ENCODE peak calls at places on chromosomes 7 and 10, in five cellular contexts. One of them, this sample, is unnamed.

GRCh38 chr7:139043823-139044812 is 8.3 kb upstream of the ZC3HAV1L start:
- DNase-seq in A549: no peak
- DNase-seq in tibial nerve: no peak
- DNase-seq in stomach: peak; percentile 55
- DNase-seq in right lobe of liver: no peak
- DNase-seq in this sample: no peak

GRCh38 chr7:107803009-107803581 is at the start of gene SLC26A3:
- DNase-seq in A549: no peak
- DNase-seq in tibial nerve: no peak
- DNase-seq in stomach: no peak
- DNase-seq in right lobe of liver: no peak
- DNase-seq in this sample: no peak

GRCh38 chr7:75958802-75959543 is 35.4 kb downstream of the TMEM120A start:
- DNase-seq in A549: no peak
- DNase-seq in tibial nerve: no peak
- DNase-seq in stomach: no peak
- DNase-seq in right lobe of liver: no peak
- DNase-seq in this sample: no peak

GRCh38 chr10:38600146-38600545 is 506.0 kb downstream of the ZNF37A start:
- DNase-seq in A549: no peak
- DNase-seq in tibial nerve: no peak
- DNase-seq in stomach: no peak
- DNase-seq in right lobe of liver: no peak
- DNase-seq in this sample: no peak

GRCh38 chr10:31031666-31032514 is at the start of gene ZNF438:
- DNase-seq in A549: peak; percentile 73
- DNase-seq in tibial nerve: peak; percentile 93
- DNase-seq in stomach: peak; percentile 96
- DNase-seq in right lobe of liver: peak; percentile 98
- DNase-seq in this sample: peak; percentile 96

GRCh38 chr10:89351402-89352038 is 23.7 kb downstream of the IFIT3 start:
- DNase-seq in A549: no peak
- DNase-seq in tibial nerve: no peak
- DNase-seq in stomach: no peak
- DNase-seq in right lobe of liver: no peak
- DNase-seq in this sample: no peak

GRCh38 chr7:14835399-14835798 is 67.2 kb downstream of the DGKB start:
- DNase-seq in A549: no peak
- DNase-seq in tibial nerve: no peak
- DNase-seq in stomach: no peak
- DNase-seq in right lobe of liver: no peak
- DNase-seq in this sample: peak; percentile 27

GRCh38 chr7:38232475-38233366 is 40.7 kb downstream of the TARP start:
- DNase-seq in A549: no peak
- DNase-seq in tibial nerve: no peak
- DNase-seq in stomach: peak; percentile 40
- DNase-seq in right lobe of liver: no peak
- DNase-seq in this sample: no peak

GRCh38 chr7:157405914-157406810 is 69.4 kb downstream of the DNAJB6 start:
- DNase-seq in A549: no peak
- DNase-seq in tibial nerve: no peak
- DNase-seq in stomach: no peak
- DNase-seq in right lobe of liver: no peak
- DNase-seq in this sample: peak; percentile 76

GRCh38 chr10:113518415-113518814 is 34.4 kb upstream of the HABP2 start:
- DNase-seq in A549: no peak
- DNase-seq in tibial nerve: no peak
- DNase-seq in stomach: no peak
- DNase-seq in right lobe of liver: no peak
- DNase-seq in this sample: no peak

GRCh38 chr7:106890952-106891351 is 25.9 kb downstream of the PIK3CG start:
- DNase-seq in A549: no peak
- DNase-seq in tibial nerve: no peak
- DNase-seq in stomach: no peak
- DNase-seq in right lobe of liver: no peak
- DNase-seq in this sample: no peak

GRCh38 chr7:157444011-157444842 is 107.4 kb downstream of the DNAJB6 start:
- DNase-seq in A549: no peak
- DNase-seq in tibial nerve: no peak
- DNase-seq in stomach: no peak
- DNase-seq in right lobe of liver: no peak
- DNase-seq in this sample: no peak

DNA sequence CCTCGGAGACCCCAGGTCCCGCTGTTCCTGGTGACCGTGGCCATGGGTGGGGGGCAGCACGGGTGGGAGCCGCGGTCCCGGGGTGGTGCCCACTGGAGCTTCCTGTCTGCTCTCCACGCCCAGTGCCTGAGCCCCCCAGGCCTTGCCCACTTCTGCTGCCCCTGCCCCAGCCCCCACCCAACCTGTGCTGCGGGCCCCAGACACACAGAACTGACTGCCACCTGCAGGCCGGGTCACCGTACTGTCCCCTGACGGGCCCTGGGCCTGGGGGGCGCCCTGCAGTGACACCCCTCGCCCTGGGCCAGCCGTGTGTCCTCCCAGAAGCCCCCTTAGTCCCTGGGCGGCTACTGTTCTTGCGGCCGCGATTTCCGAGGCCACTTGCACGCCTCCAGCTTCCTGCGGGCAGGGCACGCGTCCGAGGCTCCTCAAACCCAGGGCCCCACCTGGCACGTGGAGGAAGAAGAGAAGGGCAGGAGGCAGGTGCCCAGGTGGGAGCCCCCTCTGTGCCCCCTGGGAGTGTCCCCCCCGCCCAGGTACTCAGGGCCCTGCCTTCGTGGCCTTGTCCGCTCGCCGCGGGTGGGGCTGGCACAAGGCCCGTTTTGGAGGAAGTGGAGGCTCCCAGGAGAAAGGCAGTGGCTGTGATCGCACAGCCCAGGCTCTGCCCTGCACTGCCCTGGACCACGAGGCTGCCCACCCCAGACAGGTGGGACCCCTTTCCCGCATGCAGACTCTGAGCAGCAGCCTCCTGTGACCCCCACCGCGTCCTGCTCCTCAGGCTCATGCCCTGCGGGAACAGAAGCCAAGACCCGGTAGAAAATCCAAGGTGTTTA is 10.4 kb downstream of the TMEM184A start:
- DNase-seq in A549: no peak
- DNase-seq in tibial nerve: no peak
- DNase-seq in stomach: no peak
- DNase-seq in right lobe of liver: peak; percentile 52
- DNase-seq in this sample: no peak
- H3K4me3 ChIP-seq in A549: no peak overlapping the region
- H3K4me3 ChIP-seq in tibial nerve: no peak overlapping the region
- H3K4me3 ChIP-seq in stomach: no peak overlapping the region
- H3K4me3 ChIP-seq in right lobe of liver: no peak overlapping the region
- H3K4me3 ChIP-seq in this sample: no peak overlapping the region

GRCh38 chr7:2632717-2633537 is 1.1 kb downstream of the TTYH3 start:
- DNase-seq in A549: peak; percentile 57
- DNase-seq in tibial nerve: peak; percentile 37
- DNase-seq in stomach: peak; percentile 52
- DNase-seq in right lobe of liver: peak; percentile 77
- DNase-seq in this sample: peak; percentile 23

GRCh38 chr7:2633538-2634264 is 1.9 kb downstream of the TTYH3 start:
- DNase-seq in A549: peak; percentile 64
- DNase-seq in tibial nerve: no peak
- DNase-seq in stomach: no peak
- DNase-seq in right lobe of liver: no peak
- DNase-seq in this sample: no peak

GRCh38 chr7:2629740-2630681 is 1.8 kb upstream of the TTYH3 start:
- DNase-seq in A549: no peak
- DNase-seq in tibial nerve: no peak
- DNase-seq in stomach: peak; percentile 57
- DNase-seq in right lobe of liver: peak; percentile 94
- DNase-seq in this sample: peak; percentile 77

GRCh38 chr7:2634265-2635145 is 2.7 kb downstream of the TTYH3 start:
- DNase-seq in A549: no peak
- DNase-seq in tibial nerve: no peak
- DNase-seq in stomach: no peak
- DNase-seq in right lobe of liver: no peak
- DNase-seq in this sample: no peak

GRCh38 chr7:2631924-2632716 is at the start of gene TTYH3:
- DNase-seq in A549: peak; percentile 56
- DNase-seq in tibial nerve: no peak
- DNase-seq in stomach: no peak
- DNase-seq in right lobe of liver: no peak
- DNase-seq in this sample: no peak
- TF ChIP-seq POLR2A in A549: peak; percentile 19
- TF ChIP-seq POLR2A in tibial nerve: peak; percentile 31
- TF ChIP-seq POLR2A in stomach: no peak
- TF ChIP-seq POLR2A in right lobe of liver: peak; percentile 83
- TF ChIP-seq POLR2A in this sample: no peak

GRCh38 chr10:122124342-122124741 is 135.4 kb downstream of the TACC2 start:
- DNase-seq in A549: no peak
- DNase-seq in tibial nerve: no peak
- DNase-seq in stomach: no peak
- DNase-seq in right lobe of liver: no peak
- DNase-seq in this sample: no peak

GRCh38 chr10:122127943-122128342 is 139.0 kb downstream of the TACC2 start:
- DNase-seq in A549: no peak
- DNase-seq in tibial nerve: no peak
- DNase-seq in stomach: no peak
- DNase-seq in right lobe of liver: no peak
- DNase-seq in this sample: peak; percentile 89

GRCh38 chr10:122124808-122125207 is 135.8 kb downstream of the TACC2 start:
- DNase-seq in A549: no peak
- DNase-seq in tibial nerve: no peak
- DNase-seq in stomach: no peak
- DNase-seq in right lobe of liver: no peak
- DNase-seq in this sample: no peak

GRCh38 chr10:122128357-122128756 is 139.4 kb downstream of the TACC2 start:
- DNase-seq in A549: no peak
- DNase-seq in tibial nerve: peak; percentile 69
- DNase-seq in stomach: peak; percentile 44
- DNase-seq in right lobe of liver: no peak
- DNase-seq in this sample: no peak

GRCh38 chr10:122126763-122127659 is 138.0 kb downstream of the TACC2 start:
- DNase-seq in A549: peak; percentile 72
- DNase-seq in tibial nerve: no peak
- DNase-seq in stomach: no peak
- DNase-seq in right lobe of liver: no peak
- DNase-seq in this sample: peak; percentile 70
- H3K27ac ChIP-seq in A549: peak overlapping the region; percentile 81
- H3K27ac ChIP-seq in tibial nerve: peak overlapping the region; percentile 30
- H3K27ac ChIP-seq in stomach: peak overlapping the region; percentile 86
- H3K27ac ChIP-seq in right lobe of liver: no peak overlapping the region
- H3K27ac ChIP-seq in this sample: peak overlapping the region; percentile 85

GRCh38 chr10:97069026-97069425 is 116.7 kb downstream of the SLIT1 start:
- DNase-seq in A549: no peak
- DNase-seq in tibial nerve: no peak
- DNase-seq in stomach: no peak
- DNase-seq in right lobe of liver: no peak
- DNase-seq in this sample: no peak
- H3K4me3 ChIP-seq in A549: no peak overlapping the region
- H3K4me3 ChIP-seq in tibial nerve: no peak overlapping the region
- H3K4me3 ChIP-seq in stomach: no peak overlapping the region
- H3K4me3 ChIP-seq in right lobe of liver: no peak overlapping the region
- H3K4me3 ChIP-seq in this sample: no peak overlapping the region

This sample was measured in gastrocnemius medialis.